ENCODE peak calls at places on chromosomes 1 and 21, in seven cellular contexts. One of them, this sample, is unnamed.

GRCh38 chr1:161962094-161962887 is 61.4 kb downstream of the OLFML2B start:
- DNase-seq in AG09319: peak; percentile 44
- DNase-seq in tibial nerve: no peak
- DNase-seq in CD8-positive, alpha-beta memory T cell: no peak
- DNase-seq in stimulated activated CD4-positive, alpha-beta T cell treated with anti-CD3 and anti-CD28 coated beads, Interleukin-1b, Interleukin-23, amount 100 ng/mL, for 1 hour: no peak
- DNase-seq in AG08396: peak; percentile 71
- DNase-seq in left ventricle myocardium inferior: no peak
- DNase-seq in this sample: no peak

GRCh38 chr1:178536844-178537371 is 24.0 kb downstream of the TEX35 start:
- DNase-seq in AG08396: peak; percentile 93
- DNase-seq in CD8-positive, alpha-beta memory T cell: no peak
- DNase-seq in tibial nerve: no peak
- DNase-seq in AG09319: peak; percentile 93
- DNase-seq in stimulated activated CD4-positive, alpha-beta T cell treated with anti-CD3 and anti-CD28 coated beads, Interleukin-1b, Interleukin-23, amount 100 ng/mL, for 1 hour: no peak
- DNase-seq in left ventricle myocardium inferior: peak; percentile 71
- DNase-seq in this sample: peak; percentile 25

GRCh38 chr1:31830065-31830464 is 14.2 kb upstream of the SPOCD1 start:
- DNase-seq in AG08396: no peak
- DNase-seq in CD8-positive, alpha-beta memory T cell: no peak
- DNase-seq in stimulated activated CD4-positive, alpha-beta T cell treated with anti-CD3 and anti-CD28 coated beads, Interleukin-1b, Interleukin-23, amount 100 ng/mL, for 1 hour: no peak
- DNase-seq in left ventricle myocardium inferior: no peak
- DNase-seq in tibial nerve: no peak
- DNase-seq in AG09319: no peak
- DNase-seq in this sample: no peak

GRCh38 chr1:29519733-29520132 is 283.4 kb downstream of the PTPRU start:
- DNase-seq in AG08396: no peak
- DNase-seq in AG09319: no peak
- DNase-seq in left ventricle myocardium inferior: no peak
- DNase-seq in CD8-positive, alpha-beta memory T cell: peak; percentile 18
- DNase-seq in stimulated activated CD4-positive, alpha-beta T cell treated with anti-CD3 and anti-CD28 coated beads, Interleukin-1b, Interleukin-23, amount 100 ng/mL, for 1 hour: no peak
- DNase-seq in tibial nerve: no peak
- DNase-seq in this sample: no peak

GRCh38 chr1:212782422-212783154 is 9.0 kb downstream of the NSL1 start:
- DNase-seq in AG08396: peak; percentile 19
- DNase-seq in stimulated activated CD4-positive, alpha-beta T cell treated with anti-CD3 and anti-CD28 coated beads, Interleukin-1b, Interleukin-23, amount 100 ng/mL, for 1 hour: no peak
- DNase-seq in tibial nerve: no peak
- DNase-seq in AG09319: no peak
- DNase-seq in CD8-positive, alpha-beta memory T cell: no peak
- DNase-seq in left ventricle myocardium inferior: no peak
- DNase-seq in this sample: no peak

GRCh38 chr21:28086861-28087581 is 905.7 kb downstream of the LTN1 start:
- DNase-seq in CD8-positive, alpha-beta memory T cell: no peak
- DNase-seq in AG09319: no peak
- DNase-seq in tibial nerve: no peak
- DNase-seq in left ventricle myocardium inferior: no peak
- DNase-seq in AG08396: no peak
- DNase-seq in stimulated activated CD4-positive, alpha-beta T cell treated with anti-CD3 and anti-CD28 coated beads, Interleukin-1b, Interleukin-23, amount 100 ng/mL, for 1 hour: no peak
- DNase-seq in this sample: no peak

GRCh38 chr1:151060241-151061011 is at the start of gene MLLT11:
- DNase-seq in AG08396: peak; percentile 59
- DNase-seq in stimulated activated CD4-positive, alpha-beta T cell treated with anti-CD3 and anti-CD28 coated beads, Interleukin-1b, Interleukin-23, amount 100 ng/mL, for 1 hour: no peak
- DNase-seq in AG09319: no peak
- DNase-seq in left ventricle myocardium inferior: peak; percentile 35
- DNase-seq in CD8-positive, alpha-beta memory T cell: peak; percentile 56
- DNase-seq in tibial nerve: no peak
- DNase-seq in this sample: no peak

GRCh38 chr1:78475888-78476610 is 14.7 kb upstream of the PTGFR start:
- DNase-seq in left ventricle myocardium inferior: no peak
- DNase-seq in CD8-positive, alpha-beta memory T cell: no peak
- DNase-seq in stimulated activated CD4-positive, alpha-beta T cell treated with anti-CD3 and anti-CD28 coated beads, Interleukin-1b, Interleukin-23, amount 100 ng/mL, for 1 hour: no peak
- DNase-seq in AG09319: no peak
- DNase-seq in tibial nerve: no peak
- DNase-seq in AG08396: no peak
- DNase-seq in this sample: no peak

GRCh38 chr1:160862151-160863061 is at the start of gene CD244:
- DNase-seq in AG09319: no peak
- DNase-seq in tibial nerve: no peak
- DNase-seq in stimulated activated CD4-positive, alpha-beta T cell treated with anti-CD3 and anti-CD28 coated beads, Interleukin-1b, Interleukin-23, amount 100 ng/mL, for 1 hour: no peak
- DNase-seq in left ventricle myocardium inferior: peak; percentile 20
- DNase-seq in CD8-positive, alpha-beta memory T cell: peak; percentile 83
- DNase-seq in AG08396: no peak
- DNase-seq in this sample: no peak

GRCh38 chr1:232635778-232636356 is 5.9 kb upstream of the SIPA1L2 start:
- DNase-seq in tibial nerve: no peak
- DNase-seq in CD8-positive, alpha-beta memory T cell: no peak
- DNase-seq in AG08396: peak; percentile 44
- DNase-seq in AG09319: peak; percentile 40
- DNase-seq in left ventricle myocardium inferior: no peak
- DNase-seq in stimulated activated CD4-positive, alpha-beta T cell treated with anti-CD3 and anti-CD28 coated beads, Interleukin-1b, Interleukin-23, amount 100 ng/mL, for 1 hour: no peak
- DNase-seq in this sample: no peak

GRCh38 chr1:84862810-84863251 is 30.2 kb downstream of the LPAR3 start:
- DNase-seq in stimulated activated CD4-positive, alpha-beta T cell treated with anti-CD3 and anti-CD28 coated beads, Interleukin-1b, Interleukin-23, amount 100 ng/mL, for 1 hour: peak; percentile 8
- DNase-seq in left ventricle myocardium inferior: no peak
- DNase-seq in tibial nerve: no peak
- DNase-seq in AG08396: no peak
- DNase-seq in AG09319: no peak
- DNase-seq in CD8-positive, alpha-beta memory T cell: peak; percentile 62
- DNase-seq in this sample: no peak

GRCh38 chr1:186304982-186305949 is 69.8 kb downstream of the TPR start:
- DNase-seq in stimulated activated CD4-positive, alpha-beta T cell treated with anti-CD3 and anti-CD28 coated beads, Interleukin-1b, Interleukin-23, amount 100 ng/mL, for 1 hour: no peak
- DNase-seq in CD8-positive, alpha-beta memory T cell: no peak
- DNase-seq in AG08396: peak; percentile 39
- DNase-seq in left ventricle myocardium inferior: no peak
- DNase-seq in AG09319: no peak
- DNase-seq in tibial nerve: no peak
- DNase-seq in this sample: no peak

GRCh38 chr1:16122916-16123315 is 33.0 kb downstream of the EPHA2 start:
- DNase-seq in CD8-positive, alpha-beta memory T cell: peak; percentile 70
- DNase-seq in stimulated activated CD4-positive, alpha-beta T cell treated with anti-CD3 and anti-CD28 coated beads, Interleukin-1b, Interleukin-23, amount 100 ng/mL, for 1 hour: no peak
- DNase-seq in left ventricle myocardium inferior: no peak
- DNase-seq in AG08396: peak; percentile 81
- DNase-seq in AG09319: peak; percentile 63
- DNase-seq in tibial nerve: no peak
- DNase-seq in this sample: no peak

GRCh38 chr1:5349526-5349925 is 642.7 kb downstream of the NPHP4 start:
- DNase-seq in stimulated activated CD4-positive, alpha-beta T cell treated with anti-CD3 and anti-CD28 coated beads, Interleukin-1b, Interleukin-23, amount 100 ng/mL, for 1 hour: no peak
- DNase-seq in AG09319: no peak
- DNase-seq in left ventricle myocardium inferior: no peak
- DNase-seq in AG08396: no peak
- DNase-seq in tibial nerve: no peak
- DNase-seq in CD8-positive, alpha-beta memory T cell: no peak
- DNase-seq in this sample: no peak

GRCh38 chr1:6427445-6428390 is 3.1 kb downstream of the ESPN start:
- DNase-seq in AG09319: no peak
- DNase-seq in tibial nerve: no peak
- DNase-seq in stimulated activated CD4-positive, alpha-beta T cell treated with anti-CD3 and anti-CD28 coated beads, Interleukin-1b, Interleukin-23, amount 100 ng/mL, for 1 hour: no peak
- DNase-seq in AG08396: no peak
- DNase-seq in left ventricle myocardium inferior: no peak
- DNase-seq in CD8-positive, alpha-beta memory T cell: no peak
- DNase-seq in this sample: peak; percentile 82

GRCh38 chr1:93255222-93256079 is 74.9 kb downstream of the CCDC18 start:
- DNase-seq in tibial nerve: no peak
- DNase-seq in AG09319: peak; percentile 14
- DNase-seq in CD8-positive, alpha-beta memory T cell: no peak
- DNase-seq in stimulated activated CD4-positive, alpha-beta T cell treated with anti-CD3 and anti-CD28 coated beads, Interleukin-1b, Interleukin-23, amount 100 ng/mL, for 1 hour: no peak
- DNase-seq in AG08396: peak; percentile 69
- DNase-seq in left ventricle myocardium inferior: no peak
- DNase-seq in this sample: no peak

GRCh38 chr21:44920694-44921604 is at the start of gene ITGB2:
- DNase-seq in AG09319: no peak
- DNase-seq in left ventricle myocardium inferior: peak; percentile 56
- DNase-seq in tibial nerve: no peak
- DNase-seq in stimulated activated CD4-positive, alpha-beta T cell treated with anti-CD3 and anti-CD28 coated beads, Interleukin-1b, Interleukin-23, amount 100 ng/mL, for 1 hour: no peak
- DNase-seq in AG08396: no peak
- DNase-seq in CD8-positive, alpha-beta memory T cell: peak; percentile 81
- DNase-seq in this sample: no peak

GRCh38 chr1:25198731-25199231 is 33.5 kb downstream of the SYF2 start:
- DNase-seq in tibial nerve: no peak
- DNase-seq in CD8-positive, alpha-beta memory T cell: no peak
- DNase-seq in AG08396: no peak
- DNase-seq in AG09319: no peak
- DNase-seq in left ventricle myocardium inferior: peak; percentile 20
- DNase-seq in stimulated activated CD4-positive, alpha-beta T cell treated with anti-CD3 and anti-CD28 coated beads, Interleukin-1b, Interleukin-23, amount 100 ng/mL, for 1 hour: no peak
- DNase-seq in this sample: peak; percentile 82

GRCh38 chr1:233114159-233114558 is 163.7 kb downstream of the NTPCR start:
- DNase-seq in stimulated activated CD4-positive, alpha-beta T cell treated with anti-CD3 and anti-CD28 coated beads, Interleukin-1b, Interleukin-23, amount 100 ng/mL, for 1 hour: no peak
- DNase-seq in CD8-positive, alpha-beta memory T cell: no peak
- DNase-seq in left ventricle myocardium inferior: no peak
- DNase-seq in tibial nerve: no peak
- DNase-seq in AG08396: no peak
- DNase-seq in AG09319: no peak
- DNase-seq in this sample: no peak

GRCh38 chr1:155964193-155964592 is 14.2 kb downstream of the ARHGEF2 start:
- DNase-seq in CD8-positive, alpha-beta memory T cell: no peak
- DNase-seq in stimulated activated CD4-positive, alpha-beta T cell treated with anti-CD3 and anti-CD28 coated beads, Interleukin-1b, Interleukin-23, amount 100 ng/mL, for 1 hour: no peak
- DNase-seq in tibial nerve: no peak
- DNase-seq in left ventricle myocardium inferior: no peak
- DNase-seq in AG09319: no peak
- DNase-seq in AG08396: no peak
- DNase-seq in this sample: no peak

GRCh38 chr1:168408531-168409242 is 128.0 kb downstream of the TBX19 start:
- DNase-seq in left ventricle myocardium inferior: no peak
- DNase-seq in tibial nerve: no peak
- DNase-seq in CD8-positive, alpha-beta memory T cell: peak; percentile 76
- DNase-seq in AG09319: no peak
- DNase-seq in AG08396: peak; percentile 20
- DNase-seq in stimulated activated CD4-positive, alpha-beta T cell treated with anti-CD3 and anti-CD28 coated beads, Interleukin-1b, Interleukin-23, amount 100 ng/mL, for 1 hour: peak; percentile 30
- DNase-seq in this sample: no peak

GRCh38 chr1:8329439-8329838 is 11.5 kb downstream of the SLC45A1 start:
- DNase-seq in AG09319: no peak
- DNase-seq in AG08396: no peak
- DNase-seq in CD8-positive, alpha-beta memory T cell: no peak
- DNase-seq in left ventricle myocardium inferior: no peak
- DNase-seq in stimulated activated CD4-positive, alpha-beta T cell treated with anti-CD3 and anti-CD28 coated beads, Interleukin-1b, Interleukin-23, amount 100 ng/mL, for 1 hour: no peak
- DNase-seq in tibial nerve: no peak
- DNase-seq in this sample: no peak

GRCh38 chr1:161092621-161093028 is 3.3 kb upstream of the NECTIN4 start:
- DNase-seq in CD8-positive, alpha-beta memory T cell: no peak
- DNase-seq in left ventricle myocardium inferior: no peak
- DNase-seq in stimulated activated CD4-positive, alpha-beta T cell treated with anti-CD3 and anti-CD28 coated beads, Interleukin-1b, Interleukin-23, amount 100 ng/mL, for 1 hour: no peak
- DNase-seq in tibial nerve: no peak
- DNase-seq in AG08396: no peak
- DNase-seq in AG09319: no peak
- DNase-seq in this sample: peak; percentile 57

GRCh38 chr1:23383547-23384311 is 14.1 kb upstream of the ZNF436 start:
- DNase-seq in AG08396: no peak
- DNase-seq in stimulated activated CD4-positive, alpha-beta T cell treated with anti-CD3 and anti-CD28 coated beads, Interleukin-1b, Interleukin-23, amount 100 ng/mL, for 1 hour: no peak
- DNase-seq in AG09319: no peak
- DNase-seq in left ventricle myocardium inferior: no peak
- DNase-seq in CD8-positive, alpha-beta memory T cell: no peak
- DNase-seq in tibial nerve: no peak
- DNase-seq in this sample: no peak

GRCh38 chr1:111990878-111991760 is 1.7 kb upstream of the KCND3 start:
- DNase-seq in left ventricle myocardium inferior: peak; percentile 73
- DNase-seq in stimulated activated CD4-positive, alpha-beta T cell treated with anti-CD3 and anti-CD28 coated beads, Interleukin-1b, Interleukin-23, amount 100 ng/mL, for 1 hour: no peak
- DNase-seq in AG08396: peak; percentile 57
- DNase-seq in CD8-positive, alpha-beta memory T cell: no peak
- DNase-seq in AG09319: no peak
- DNase-seq in tibial nerve: no peak
- DNase-seq in this sample: peak; percentile 75

GRCh38 chr1:76802094-76802493 is 65.2 kb upstream of the ST6GALNAC5 start:
- DNase-seq in CD8-positive, alpha-beta memory T cell: no peak
- DNase-seq in AG08396: no peak
- DNase-seq in left ventricle myocardium inferior: no peak
- DNase-seq in tibial nerve: no peak
- DNase-seq in stimulated activated CD4-positive, alpha-beta T cell treated with anti-CD3 and anti-CD28 coated beads, Interleukin-1b, Interleukin-23, amount 100 ng/mL, for 1 hour: no peak
- DNase-seq in AG09319: no peak
- DNase-seq in this sample: no peak

GRCh38 chr1:10908266-10908665 is 104.2 kb upstream of the TARDBP start:
- DNase-seq in tibial nerve: no peak
- DNase-seq in AG08396: no peak
- DNase-seq in stimulated activated CD4-positive, alpha-beta T cell treated with anti-CD3 and anti-CD28 coated beads, Interleukin-1b, Interleukin-23, amount 100 ng/mL, for 1 hour: no peak
- DNase-seq in AG09319: no peak
- DNase-seq in left ventricle myocardium inferior: no peak
- DNase-seq in CD8-positive, alpha-beta memory T cell: no peak
- DNase-seq in this sample: no peak

GRCh38 chr1:92482404-92482664 is 4.4 kb downstream of the GFI1 start:
- DNase-seq in AG08396: no peak
- DNase-seq in stimulated activated CD4-positive, alpha-beta T cell treated with anti-CD3 and anti-CD28 coated beads, Interleukin-1b, Interleukin-23, amount 100 ng/mL, for 1 hour: no peak
- DNase-seq in left ventricle myocardium inferior: no peak
- DNase-seq in CD8-positive, alpha-beta memory T cell: no peak
- DNase-seq in tibial nerve: no peak
- DNase-seq in AG09319: no peak
- DNase-seq in this sample: no peak

GRCh38 chr1:10932088-10932487 is 80.4 kb upstream of the TARDBP start:
- DNase-seq in stimulated activated CD4-positive, alpha-beta T cell treated with anti-CD3 and anti-CD28 coated beads, Interleukin-1b, Interleukin-23, amount 100 ng/mL, for 1 hour: no peak
- DNase-seq in CD8-positive, alpha-beta memory T cell: no peak
- DNase-seq in AG09319: no peak
- DNase-seq in tibial nerve: no peak
- DNase-seq in AG08396: no peak
- DNase-seq in left ventricle myocardium inferior: no peak
- DNase-seq in this sample: no peak

GRCh38 chr21:45829566-45830147 is 151.9 kb upstream of the COL6A1 start:
- DNase-seq in CD8-positive, alpha-beta memory T cell: no peak
- DNase-seq in AG09319: no peak
- DNase-seq in stimulated activated CD4-positive, alpha-beta T cell treated with anti-CD3 and anti-CD28 coated beads, Interleukin-1b, Interleukin-23, amount 100 ng/mL, for 1 hour: no peak
- DNase-seq in tibial nerve: no peak
- DNase-seq in left ventricle myocardium inferior: no peak
- DNase-seq in AG08396: no peak
- DNase-seq in this sample: no peak

GRCh38 chr1:98903261-98903660 is 101.4 kb downstream of the PLPPR5 start:
- DNase-seq in stimulated activated CD4-positive, alpha-beta T cell treated with anti-CD3 and anti-CD28 coated beads, Interleukin-1b, Interleukin-23, amount 100 ng/mL, for 1 hour: no peak
- DNase-seq in tibial nerve: no peak
- DNase-seq in AG09319: peak; percentile 32
- DNase-seq in CD8-positive, alpha-beta memory T cell: no peak
- DNase-seq in AG08396: peak; percentile 33
- DNase-seq in left ventricle myocardium inferior: no peak
- DNase-seq in this sample: no peak

GRCh38 chr1:234870582-234870981 is 258.1 kb downstream of the TOMM20 start:
- DNase-seq in AG09319: no peak
- DNase-seq in stimulated activated CD4-positive, alpha-beta T cell treated with anti-CD3 and anti-CD28 coated beads, Interleukin-1b, Interleukin-23, amount 100 ng/mL, for 1 hour: no peak
- DNase-seq in CD8-positive, alpha-beta memory T cell: no peak
- DNase-seq in AG08396: no peak
- DNase-seq in left ventricle myocardium inferior: no peak
- DNase-seq in tibial nerve: no peak
- DNase-seq in this sample: no peak

GRCh38 chr21:26385721-26386120 is 187.4 kb downstream of the CYYR1 start:
- DNase-seq in CD8-positive, alpha-beta memory T cell: no peak
- DNase-seq in left ventricle myocardium inferior: no peak
- DNase-seq in tibial nerve: no peak
- DNase-seq in AG08396: no peak
- DNase-seq in stimulated activated CD4-positive, alpha-beta T cell treated with anti-CD3 and anti-CD28 coated beads, Interleukin-1b, Interleukin-23, amount 100 ng/mL, for 1 hour: no peak
- DNase-seq in AG09319: no peak
- DNase-seq in this sample: peak; percentile 31

This sample was measured in breast epithelium.